ENCODE peak calls at places on chromosomes 7 and 10, in six cellular contexts. Y is HepG2, N is A549, D is GM12878, S is K562, Q is endothelial cell of umbilical vein. B is an unnamed sample.

GRCh38 chr7:39525926-39526325 is 40.3 kb upstream of the YAE1 start:
- DNase-seq in Y (no peak), D (no peak), Q (no peak), S (no peak), N (no peak), B (no peak)

GRCh38 chr7:129872054-129872453 is 80.7 kb downstream of the UBE2H start:
- DNase-seq in Q (no peak), D (no peak), Y (no peak), S (no peak), N (no peak), B (no peak)

GRCh38 chr7:149238051-149238450 is 1.4 kb upstream of the ZNF212 start:
- DNase-seq in Q (no peak), D (no peak), N (peak), S (no peak), Y (no peak), B (no peak)

GRCh38 chr7:18123508-18124239 is 96.0 kb upstream of the PRPS1L1 start:
- DNase-seq in D (no peak), N (no peak), Q (no peak), S (no peak), Y (no peak), B (no peak)

GRCh38 chr7:17234398-17235021 is 63.9 kb upstream of the AHR start:
- DNase-seq in Q (peak), D (peak), Y (peak), N (peak), S (peak), B (peak)

GRCh38 chr7:14195896-14196295 is 206.4 kb upstream of the ETV1 start:
- DNase-seq in D (no peak), Q (no peak), N (no peak), Y (no peak), S (no peak), B (no peak)

GRCh38 chr7:156177396-156178055 is 365.3 kb upstream of the SHH start:
- DNase-seq in N (no peak), D (no peak), S (no peak), Y (no peak), Q (no peak), B (no peak)

GRCh38 chr7:157035979-157036378 is 25.5 kb upstream of the MNX1 start:
- DNase-seq in S (no peak), N (no peak), Q (no peak), Y (no peak), D (no peak), B (no peak)

GRCh38 chr10:100812978-100813377 is 67.6 kb downstream of the PAX2 start:
- DNase-seq in N (no peak), S (no peak), Q (no peak), D (no peak), Y (no peak), B (no peak)

GRCh38 chr10:119419931-119420330 is 122.6 kb downstream of the RGS10 start:
- DNase-seq in D (no peak), Q (no peak), N (no peak), S (no peak), Y (no peak), B (no peak)

GRCh38 chr7:100516135-100516812 is 22.7 kb upstream of the AGFG2 start:
- DNase-seq in D (peak), N (no peak), S (peak), Q (no peak), Y (peak), B (no peak)

GRCh38 chr10:91367127-91367531 is 43.0 kb upstream of the HECTD2 start:
- DNase-seq in N (no peak), Q (no peak), D (no peak), S (no peak), Y (no peak), B (no peak)

GRCh38 chr10:43598447-43598846 is 7.8 kb upstream of the ZNF485 start:
- DNase-seq in Y (no peak), S (no peak), Q (no peak), D (no peak), N (no peak), B (no peak)

GRCh38 chr10:122521011-122521410 is 39.5 kb upstream of the DMBT1 start:
- DNase-seq in D (no peak), Q (peak), Y (no peak), N (no peak), S (no peak), B (no peak)

GRCh38 chr10:83925133-83925532 is 214.2 kb upstream of the GHITM start:
- DNase-seq in Y (no peak), N (no peak), D (no peak), Q (no peak), S (no peak), B (no peak)

GRCh38 chr7:127270093-127270492 is 17.4 kb upstream of the GRM8 start:
- DNase-seq in S (no peak), D (no peak), N (no peak), Q (no peak), Y (no peak), B (no peak)

GRCh38 chr7:4613855-4614548 is 68.1 kb upstream of the FOXK1 start:
- DNase-seq in S (no peak), Q (no peak), D (no peak), Y (no peak), N (no peak), B (no peak)

GRCh38 chr10:59847888-59848287 is 58.5 kb downstream of the CCDC6 start:
- DNase-seq in Q (no peak), D (no peak), N (no peak), S (no peak), Y (no peak), B (no peak)

GRCh38 chr10:114486938-114487814 is 82.9 kb upstream of the AFAP1L2 start:
- DNase-seq in Y (peak), D (no peak), Q (peak), N (no peak), S (no peak), B (no peak)

GRCh38 chr7:69701241-69701741 is 103.0 kb downstream of the AUTS2 start:
- DNase-seq in Y (no peak), Q (no peak), D (no peak), S (no peak), N (no peak), B (no peak)

GRCh38 chr7:44893710-44894135 is 8.4 kb upstream of the PURB start:
- DNase-seq in N (no peak), Y (no peak), S (no peak), Q (no peak), D (no peak), B (no peak)

GRCh38 chr7:12770227-12770975 is 83.0 kb downstream of the ARL4A start:
- DNase-seq in Q (peak), Y (peak), D (no peak), N (no peak), S (no peak), B (no peak)

GRCh38 chr7:97971120-97971989 is 18.6 kb downstream of the OCM2 start:
- DNase-seq in D (peak), N (peak), Q (peak), Y (peak), S (peak), B (peak)

GRCh38 chr7:92034116-92034515 is 93.5 kb downstream of the AKAP9 start:
- DNase-seq in Y (no peak), Q (no peak), S (no peak), D (no peak), N (no peak), B (no peak)

GRCh38 chr7:31058122-31058521 is 6.0 kb downstream of the ADCYAP1R1 start:
- DNase-seq in N (no peak), D (no peak), Q (no peak), Y (no peak), S (no peak), B (peak)

GRCh38 chr10:91617073-91617580 is 15.7 kb downstream of the PPP1R3C start:
- DNase-seq in S (no peak), Y (no peak), N (no peak), Q (peak), D (no peak), B (no peak)

GRCh38 chr10:30059209-30060107 is at the start of gene JCAD:
- DNase-seq in D (no peak), Y (no peak), Q (peak), N (peak), S (peak), B (peak)

GRCh38 chr10:5046410-5046809 is 42.8 kb upstream of the AKR1C2 start:
- DNase-seq in N (no peak), S (no peak), Q (no peak), Y (no peak), D (no peak), B (no peak)

GRCh38 chr7:41134242-41134872 is 568.5 kb downstream of the INHBA start:
- DNase-seq in S (no peak), Q (no peak), Y (no peak), D (peak), N (no peak), B (no peak)

DNA sequence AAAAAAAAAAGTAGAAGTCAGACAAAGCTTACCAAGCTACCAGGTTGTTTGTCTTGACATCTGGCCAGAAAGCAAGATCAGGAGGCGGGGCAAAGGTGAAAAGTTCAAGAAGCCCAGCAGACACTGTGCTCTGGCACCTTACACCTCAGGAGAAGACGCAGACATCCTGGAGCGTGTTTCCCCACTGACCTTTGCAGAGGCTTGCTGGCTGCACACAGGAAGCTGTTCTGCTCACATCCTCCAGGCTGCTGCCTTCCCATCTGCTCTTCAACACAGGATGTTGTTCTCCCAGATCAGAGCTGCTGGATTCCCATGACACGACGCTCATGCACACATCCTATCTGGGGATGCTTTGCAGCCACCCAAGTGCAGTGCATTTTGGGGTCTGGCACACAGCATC is 174.4 kb upstream of the KIAA1217 start:
- DNase-seq in Y (no peak), D (no peak), Q (no peak), S (no peak), N (no peak), B (no peak)
- TF ChIP-seq MYC in Y (no peak), D (no peak), Q (no peak), S (no peak), N (no peak), B (no peak)

GRCh38 chr7:75624134-75624832 is 114.5 kb downstream of the HIP1 start:
- DNase-seq in Q (no peak), Y (no peak), D (no peak), N (no peak), S (peak), B (peak)
- TF ChIP-seq MAX in Q (no peak), Y (no peak), D (no peak), N (no peak), S (no peak), B (peak)

DNA sequence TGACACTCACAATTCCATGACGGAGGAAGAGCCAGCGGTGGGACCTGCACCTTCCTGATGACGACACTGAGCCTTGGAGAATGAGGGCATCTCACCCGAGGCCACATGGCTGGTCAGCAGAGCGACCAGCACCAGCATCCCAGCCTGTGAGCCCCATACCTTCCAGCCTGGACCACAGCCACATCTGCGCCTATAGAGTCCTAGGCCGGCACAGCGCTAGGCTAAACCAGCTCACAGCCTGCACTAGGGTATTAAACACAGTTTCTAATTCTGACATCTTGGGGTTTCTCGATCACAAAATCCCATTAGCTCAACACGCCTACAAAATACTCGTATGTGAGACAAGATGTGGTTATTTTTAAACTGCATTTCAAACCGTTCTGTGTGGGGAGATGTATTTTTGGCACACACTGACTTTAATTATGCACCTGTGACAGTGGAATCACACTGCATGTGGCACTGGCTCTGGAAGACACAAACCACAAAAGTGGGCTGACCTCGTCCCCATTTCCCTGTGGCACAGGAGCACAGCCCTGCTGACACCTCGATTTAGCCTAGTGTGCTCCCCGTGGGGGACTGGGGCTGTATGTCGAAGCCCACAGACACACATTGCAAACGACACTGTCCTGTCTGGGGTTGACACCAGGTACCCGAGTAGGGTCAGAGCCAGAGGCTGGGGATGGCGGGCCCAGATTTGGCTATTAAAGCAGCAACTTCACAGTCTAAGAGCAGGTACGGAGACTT is 32.5 kb downstream of the CPXM2 start:
- DNase-seq in Y (no peak), N (no peak), D (no peak), S (no peak), Q (no peak), B (no peak)
- TF ChIP-seq MYC in Y (no peak), N (no peak), D (no peak), S (no peak), Q (no peak), B (no peak)

DNA sequence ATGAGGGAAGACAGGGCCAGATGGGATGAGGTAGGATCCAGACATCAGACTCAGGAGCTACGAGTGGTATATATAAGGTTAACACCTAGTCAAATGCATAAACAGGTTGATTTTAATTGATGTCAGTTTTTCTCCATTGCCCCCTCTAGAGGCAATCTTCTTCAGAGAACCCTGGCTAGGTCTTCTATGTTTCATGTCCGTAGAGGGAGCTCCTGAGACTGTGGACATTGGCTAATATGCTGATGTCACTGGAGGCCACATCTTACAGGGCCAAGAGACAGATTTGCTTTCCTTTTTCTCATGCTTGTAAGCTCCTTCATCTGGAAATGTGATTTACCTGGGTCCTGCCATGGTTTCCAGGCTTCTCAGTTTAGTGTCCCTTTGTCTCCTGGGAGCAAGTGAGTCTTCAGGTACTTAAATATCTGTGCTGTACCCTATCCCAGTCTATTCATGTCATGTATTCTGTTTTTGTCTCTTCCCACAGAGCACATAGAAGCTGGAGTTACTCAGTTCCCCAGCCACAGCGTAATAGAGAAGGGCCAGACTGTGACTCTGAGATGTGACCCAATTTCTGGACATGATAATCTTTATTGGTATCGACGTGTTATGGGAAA is 161.6 kb upstream of the PRSS1 start:
- DNase-seq in D (peak), N (peak), Y (peak), S (peak), Q (peak), B (peak)
- TF ChIP-seq MAX in D (no peak), N (no peak), Y (no peak), S (no peak), Q (no peak), B (no peak)

DNA sequence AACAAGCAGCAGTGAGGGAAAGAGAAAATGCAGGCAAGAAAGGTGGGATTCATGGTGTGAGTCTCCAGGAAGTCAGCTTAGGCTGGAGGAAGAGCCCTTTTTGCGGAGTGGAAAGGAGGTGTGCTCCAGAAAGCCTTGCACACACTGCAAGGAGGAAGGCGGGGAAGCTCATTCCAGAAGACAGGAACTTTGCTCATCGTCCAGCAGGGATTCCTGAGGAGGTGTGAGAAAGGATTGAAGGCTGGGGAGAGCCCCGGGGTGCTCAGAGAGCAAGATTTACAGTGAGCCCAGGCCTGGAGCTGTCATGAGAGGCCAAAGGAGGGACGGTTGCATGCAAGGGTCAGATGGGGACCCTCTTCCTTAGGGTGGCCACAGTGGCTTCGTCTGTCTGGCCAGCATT is 17.6 kb downstream of the SLC29A3 start:
- DNase-seq in Y (no peak), S (no peak), D (no peak), Q (no peak), N (no peak), B (no peak)
- TF ChIP-seq MYC in Y (no peak), S (no peak), D (no peak), Q (no peak), N (no peak), B (no peak)

DNA sequence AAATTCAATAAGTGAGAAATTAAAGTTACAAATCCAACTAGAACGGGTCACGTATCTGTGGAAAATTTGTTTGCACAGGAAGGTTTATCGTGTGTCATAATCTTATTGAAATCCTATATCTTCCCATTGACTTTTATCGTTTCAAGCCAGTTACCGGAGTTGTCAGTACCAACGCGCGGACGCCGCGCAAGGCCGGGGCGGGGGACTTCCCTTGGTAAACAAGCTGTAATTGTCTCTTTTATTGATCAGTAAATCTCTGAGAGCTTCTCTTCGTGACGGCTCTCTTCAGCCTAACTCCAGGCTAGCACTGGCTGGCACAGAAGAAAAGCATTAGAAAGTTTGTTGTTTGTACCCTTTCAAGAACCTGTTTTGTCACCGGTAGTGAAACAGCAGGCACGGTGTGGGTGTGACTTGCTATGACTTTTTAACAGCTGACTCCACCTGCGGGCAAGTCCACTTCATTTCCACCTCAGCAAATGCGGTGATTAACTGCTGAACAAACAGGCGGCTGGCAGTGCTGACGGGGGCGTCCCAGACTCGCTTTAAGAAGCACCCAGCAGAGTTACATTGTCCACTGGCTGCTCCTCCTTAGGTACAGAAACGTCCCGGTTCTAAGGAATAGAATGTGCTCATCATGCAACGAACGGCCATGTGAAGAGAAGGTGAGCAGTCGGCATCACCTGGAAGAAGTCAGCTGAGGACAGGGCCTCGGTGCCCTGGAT is 215.8 kb downstream of the MAD1L1 start:
- DNase-seq in N (no peak), Q (no peak), Y (no peak), D (no peak), S (no peak), B (no peak)
- TF ChIP-seq MAX in N (no peak), Q (no peak), Y (no peak), D (no peak), S (no peak), B (no peak)

DNA sequence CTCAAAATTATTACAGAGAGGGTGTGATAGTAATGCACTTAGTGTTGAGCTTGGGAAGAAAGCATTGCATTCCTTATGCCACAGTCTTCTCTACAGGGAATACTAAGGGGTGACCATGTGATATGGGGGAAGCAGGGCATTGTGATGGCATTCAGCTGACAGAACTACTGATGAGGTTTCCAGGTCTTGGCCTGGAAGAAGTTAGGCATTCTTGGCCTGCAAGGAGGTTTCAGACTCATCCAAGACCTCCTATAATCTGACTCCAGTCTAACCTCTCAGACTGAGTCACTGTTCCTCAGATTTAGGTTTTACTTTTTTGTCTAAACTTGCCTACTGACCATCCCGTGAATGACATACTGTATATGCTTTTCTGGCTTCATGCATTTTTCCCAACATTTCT is 7.9 kb downstream of the STMP1 start:
- DNase-seq in Q (no peak), D (no peak), S (no peak), Y (no peak), N (no peak), B (no peak)
- TF ChIP-seq MYC in Q (no peak), D (no peak), S (no peak), Y (no peak), N (no peak), B (no peak)

GRCh38 chr10:16679511-16679910 is 137.7 kb downstream of the RSU1 start:
- DNase-seq in Y (no peak), D (no peak), Q (no peak), N (no peak), S (no peak), B (no peak)
- TF ChIP-seq MAX in Y (no peak), D (no peak), Q (no peak), N (no peak), S (no peak), B (no peak)

DNA sequence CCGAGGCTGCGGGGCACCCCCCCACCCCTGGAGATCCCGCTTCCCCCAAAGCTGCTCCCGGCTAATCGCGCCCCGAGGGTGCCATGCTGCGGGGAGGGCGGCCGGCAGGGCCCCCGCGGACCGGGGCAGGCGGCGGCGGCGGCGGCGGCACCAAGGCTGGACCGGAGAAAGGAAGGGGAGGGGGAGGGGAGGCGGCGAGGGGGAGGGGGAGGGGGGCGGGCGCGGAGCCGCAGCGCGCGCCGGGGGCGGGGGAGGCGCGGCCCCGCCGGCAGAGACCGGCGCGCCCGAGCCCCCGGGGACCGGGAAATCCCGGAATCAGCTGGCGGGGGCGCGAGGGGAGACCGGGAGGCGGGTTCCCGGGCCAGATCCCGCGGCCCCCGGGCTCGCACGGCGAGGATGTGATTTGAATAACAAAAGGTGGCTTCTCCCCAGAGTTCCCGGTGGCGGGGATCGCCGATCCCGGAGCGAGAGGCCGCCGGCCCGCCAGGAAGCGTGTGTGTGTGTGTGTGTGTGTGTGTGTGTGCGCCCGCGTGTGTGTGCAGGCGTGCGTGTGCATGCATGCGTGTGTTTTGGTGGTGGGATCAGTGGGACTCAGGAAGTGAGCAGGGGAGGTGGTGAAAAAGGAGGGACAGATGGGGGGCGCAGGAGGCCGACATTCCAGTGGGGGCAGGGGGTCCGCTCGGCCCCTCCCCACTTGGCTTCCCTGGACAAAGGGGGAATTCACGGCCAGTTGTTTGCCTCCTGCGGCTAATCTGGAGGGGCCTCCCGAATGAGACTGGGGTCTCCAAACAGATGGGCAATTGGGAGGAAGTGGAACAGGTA is 99.5 kb downstream of the HIP1 start:
- DNase-seq in N (no peak), S (peak), Y (no peak), Q (peak), D (no peak), B (peak)
- TF ChIP-seq MYC in N (peak), S (peak), Y (peak), Q (peak), D (no peak), B (no peak)